ENCODE peak calls at places on chromosomes 1 and 21, in four cellular contexts. One of them, this sample, is unnamed.

GRCh38 chr1:36070349-36070748 is 13.5 kb upstream of the TEKT2 start:
- DNase-seq in dorsolateral prefrontal cortex: no peak
- DNase-seq in tibial artery: no peak
- DNase-seq in fibroblast of lung: no peak
- DNase-seq in this sample: no peak

GRCh38 chr1:225845633-225846259 is 35.8 kb downstream of the EPHX1 start:
- DNase-seq in dorsolateral prefrontal cortex: peak; percentile 61
- DNase-seq in tibial artery: peak; percentile 82
- DNase-seq in fibroblast of lung: peak; percentile 67
- DNase-seq in this sample: no peak

GRCh38 chr1:14095001-14095400 is 395.0 kb downstream of the PRDM2 start:
- DNase-seq in dorsolateral prefrontal cortex: no peak
- DNase-seq in tibial artery: no peak
- DNase-seq in fibroblast of lung: peak; percentile 6
- DNase-seq in this sample: no peak

GRCh38 chr1:76068542-76068941 is 6.0 kb upstream of the ST6GALNAC3 start:
- DNase-seq in dorsolateral prefrontal cortex: no peak
- DNase-seq in tibial artery: no peak
- DNase-seq in fibroblast of lung: peak; percentile 48
- DNase-seq in this sample: no peak

GRCh38 chr1:15616704-15617172 is 520 bp upstream of the DDI2 start:
- DNase-seq in dorsolateral prefrontal cortex: no peak
- DNase-seq in tibial artery: no peak
- DNase-seq in fibroblast of lung: peak; percentile 66
- DNase-seq in this sample: no peak

GRCh38 chr1:31413405-31414005 is 492 bp downstream of the SERINC2 start:
- DNase-seq in dorsolateral prefrontal cortex: no peak
- DNase-seq in tibial artery: peak; percentile 77
- DNase-seq in fibroblast of lung: peak; percentile 36
- DNase-seq in this sample: peak; percentile 79

GRCh38 chr1:86421601-86422280 is 2.2 kb upstream of the CLCA2 start:
- DNase-seq in dorsolateral prefrontal cortex: no peak
- DNase-seq in tibial artery: no peak
- DNase-seq in fibroblast of lung: peak; percentile 37
- DNase-seq in this sample: no peak

GRCh38 chr1:210251680-210252490 is 19.3 kb downstream of the SERTAD4 start:
- DNase-seq in dorsolateral prefrontal cortex: no peak
- DNase-seq in tibial artery: no peak
- DNase-seq in fibroblast of lung: no peak
- DNase-seq in this sample: no peak

GRCh38 chr1:108897865-108898720 is 21.3 kb downstream of the GPSM2 start:
- DNase-seq in dorsolateral prefrontal cortex: no peak
- DNase-seq in tibial artery: no peak
- DNase-seq in fibroblast of lung: peak; percentile 64
- DNase-seq in this sample: no peak

GRCh38 chr1:25430666-25431494 is at the start of gene MACO1:
- DNase-seq in dorsolateral prefrontal cortex: peak; percentile 99
- DNase-seq in tibial artery: peak; percentile 95
- DNase-seq in fibroblast of lung: peak; percentile 91
- DNase-seq in this sample: peak; percentile 91
- TF ChIP-seq CTCF in dorsolateral prefrontal cortex: no peak
- TF ChIP-seq CTCF in tibial artery: no peak
- TF ChIP-seq CTCF in fibroblast of lung: no peak
- TF ChIP-seq CTCF in this sample: no peak

DNA sequence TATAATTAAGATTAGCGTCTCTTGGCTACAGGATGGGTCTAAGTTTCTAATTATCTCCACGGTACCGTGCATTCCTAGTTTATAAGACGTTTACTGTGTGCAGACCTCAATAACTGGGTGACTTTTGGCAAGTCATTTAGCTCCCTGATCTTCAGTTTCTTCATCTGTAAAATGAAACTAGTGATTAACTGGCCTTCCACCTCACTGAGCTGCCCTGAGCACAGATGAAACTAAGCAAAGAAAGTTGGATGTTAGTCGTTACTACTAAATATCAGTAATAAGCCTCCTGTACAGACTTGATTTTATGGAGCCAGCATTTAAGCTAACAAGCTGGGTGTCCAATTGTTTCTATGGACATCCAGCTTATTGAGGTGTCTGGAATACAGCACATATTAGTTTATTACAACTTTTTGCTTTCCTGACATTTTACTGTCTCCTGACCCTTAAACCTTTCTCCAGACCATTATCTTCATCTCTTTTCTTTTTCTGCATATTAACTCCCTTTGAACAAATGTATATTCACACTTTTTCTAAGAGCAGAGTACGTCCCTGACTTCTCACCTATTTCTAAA is 1.1 kb downstream of the CR2 start:
- DNase-seq in dorsolateral prefrontal cortex: no peak
- DNase-seq in tibial artery: no peak
- DNase-seq in fibroblast of lung: no peak
- DNase-seq in this sample: no peak
- H3K4me3 ChIP-seq in dorsolateral prefrontal cortex: no peak overlapping the region
- H3K4me3 ChIP-seq in tibial artery: no peak overlapping the region
- H3K4me3 ChIP-seq in fibroblast of lung: no peak overlapping the region
- H3K4me3 ChIP-seq in this sample: no peak overlapping the region

GRCh38 chr21:42121792-42122191 is 50.7 kb downstream of the UMODL1 start:
- DNase-seq in dorsolateral prefrontal cortex: no peak
- DNase-seq in tibial artery: no peak
- DNase-seq in fibroblast of lung: no peak
- DNase-seq in this sample: no peak
- H3K27me3 ChIP-seq in dorsolateral prefrontal cortex: no peaks in the 10 kb centered on the region
- H3K27me3 ChIP-seq in tibial artery: no peaks in the 10 kb centered on the region
- H3K27me3 ChIP-seq in fibroblast of lung: peaks cover 26% of the 10 kb centered on the region
- H3K27me3 ChIP-seq in this sample: no peaks in the 10 kb centered on the region

GRCh38 chr1:10456079-10456478 is 6.2 kb downstream of the CORT start:
- DNase-seq in dorsolateral prefrontal cortex: no peak
- DNase-seq in tibial artery: no peak
- DNase-seq in fibroblast of lung: no peak
- DNase-seq in this sample: no peak
- TF ChIP-seq CTCF in dorsolateral prefrontal cortex: no peak
- TF ChIP-seq CTCF in tibial artery: no peak
- TF ChIP-seq CTCF in fibroblast of lung: no peak
- TF ChIP-seq CTCF in this sample: no peak

DNA sequence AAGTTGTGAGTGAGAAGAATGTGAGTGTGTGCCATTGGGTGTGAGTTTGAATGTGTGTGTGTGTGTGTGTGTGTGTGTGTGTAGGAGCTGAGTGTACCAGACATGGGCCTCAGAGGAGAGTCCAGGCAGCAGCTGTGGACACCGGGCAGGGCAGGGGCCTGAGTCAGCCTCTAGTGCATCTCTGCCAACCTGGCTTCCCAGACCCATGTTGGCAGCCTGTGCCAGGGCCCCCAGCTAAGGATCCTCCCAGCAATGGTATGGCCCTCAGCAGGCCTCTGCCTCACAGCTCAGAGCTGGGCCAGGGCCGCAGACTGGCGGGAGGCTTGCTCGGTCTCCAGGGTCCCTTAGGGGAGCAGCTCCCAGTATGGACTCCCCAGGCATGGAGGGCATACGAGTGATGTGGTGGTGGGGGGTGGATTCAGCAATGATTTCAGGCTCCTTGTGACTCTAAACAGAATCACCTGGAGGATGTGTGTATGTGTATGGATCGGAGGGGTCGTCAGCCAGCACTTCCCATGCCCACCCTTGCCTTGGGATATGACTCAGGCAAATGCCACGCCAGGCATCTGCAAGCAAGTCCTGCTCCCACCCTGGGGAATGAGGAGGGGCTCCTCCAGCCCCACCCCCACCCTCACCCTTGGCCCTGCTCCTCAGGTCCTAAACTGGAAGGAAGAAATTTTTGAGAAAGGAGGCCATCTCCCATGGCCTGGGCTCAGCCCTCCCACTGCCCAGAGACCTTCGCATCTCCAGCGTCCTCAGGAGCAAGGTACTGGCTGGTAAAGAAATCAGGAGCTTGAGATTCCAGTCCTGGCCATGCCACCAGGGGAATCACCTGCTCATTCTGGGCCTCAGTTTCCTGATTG is 1.8 kb upstream of the FOXO6 start:
- DNase-seq in dorsolateral prefrontal cortex: no peak
- DNase-seq in tibial artery: no peak
- DNase-seq in fibroblast of lung: peak; percentile 69
- DNase-seq in this sample: peak; percentile 45
- H3K4me3 ChIP-seq in dorsolateral prefrontal cortex: no peak overlapping the region
- H3K4me3 ChIP-seq in tibial artery: no peak overlapping the region
- H3K4me3 ChIP-seq in fibroblast of lung: no peak overlapping the region
- H3K4me3 ChIP-seq in this sample: no peak overlapping the region

GRCh38 chr1:203229471-203230178 is at the start of gene CHIT1:
- DNase-seq in dorsolateral prefrontal cortex: no peak
- DNase-seq in tibial artery: no peak
- DNase-seq in fibroblast of lung: no peak
- DNase-seq in this sample: no peak
- H3K27me3 ChIP-seq in dorsolateral prefrontal cortex: no peaks in the 10 kb centered on the region
- H3K27me3 ChIP-seq in tibial artery: no peaks in the 10 kb centered on the region
- H3K27me3 ChIP-seq in fibroblast of lung: peaks cover 26% of the 10 kb centered on the region
- H3K27me3 ChIP-seq in this sample: peaks cover 5% of the 10 kb centered on the region

GRCh38 chr1:62358974-62359373 is 39.7 kb upstream of the KANK4 start:
- DNase-seq in dorsolateral prefrontal cortex: no peak
- DNase-seq in tibial artery: no peak
- DNase-seq in fibroblast of lung: no peak
- DNase-seq in this sample: no peak
- TF ChIP-seq CTCF in dorsolateral prefrontal cortex: no peak
- TF ChIP-seq CTCF in tibial artery: no peak
- TF ChIP-seq CTCF in fibroblast of lung: no peak
- TF ChIP-seq CTCF in this sample: no peak

GRCh38 chr1:27011058-27011764 is 1.4 kb downstream of the TENT5B start:
- DNase-seq in dorsolateral prefrontal cortex: no peak
- DNase-seq in tibial artery: peak; percentile 53
- DNase-seq in fibroblast of lung: peak; percentile 92
- DNase-seq in this sample: peak; percentile 89

GRCh38 chr1:27015260-27015659 is 2.6 kb upstream of the TENT5B start:
- DNase-seq in dorsolateral prefrontal cortex: no peak
- DNase-seq in tibial artery: no peak
- DNase-seq in fibroblast of lung: no peak
- DNase-seq in this sample: no peak

GRCh38 chr1:27009601-27010197 is 3.0 kb downstream of the TENT5B start:
- DNase-seq in dorsolateral prefrontal cortex: no peak
- DNase-seq in tibial artery: no peak
- DNase-seq in fibroblast of lung: no peak
- DNase-seq in this sample: peak; percentile 52

GRCh38 chr1:27010226-27010994 is 2.2 kb downstream of the TENT5B start:
- DNase-seq in dorsolateral prefrontal cortex: no peak
- DNase-seq in tibial artery: no peak
- DNase-seq in fibroblast of lung: no peak
- DNase-seq in this sample: no peak

GRCh38 chr1:27011976-27012563 is 580 bp downstream of the TENT5B start:
- DNase-seq in dorsolateral prefrontal cortex: no peak
- DNase-seq in tibial artery: no peak
- DNase-seq in fibroblast of lung: no peak
- DNase-seq in this sample: no peak
- H3K4me3 ChIP-seq in dorsolateral prefrontal cortex: peak overlapping the region; percentile 46
- H3K4me3 ChIP-seq in tibial artery: peak overlapping the region; percentile 99
- H3K4me3 ChIP-seq in fibroblast of lung: peak overlapping the region; percentile 45
- H3K4me3 ChIP-seq in this sample: peak overlapping the region; percentile 72